ENCODE peak calls at places on chromosomes 7 and 10, in six cellular contexts. S, M, D, U, E and J are unnamed samples. For H3K4me1, the result is how much of the 10 kb centered on the place peaks cover.

GRCh38 chr7:78279035-78279434 is 480.5 kb downstream of the PHTF2 start:
- DNase-seq in U (no peak), M (peak), D (no peak), S (no peak), E (no peak), J (no peak)

GRCh38 chr10:132636358-132636757 is 98.8 kb downstream of the INPP5A start:
- DNase-seq in S (no peak), D (no peak), U (no peak), M (no peak), E (no peak), J (no peak)

GRCh38 chr10:49610735-49611165 is 640 bp downstream of the SLC18A3 start:
- DNase-seq in M (no peak), E (no peak), S (no peak), D (no peak), U (peak), J (no peak)

GRCh38 chr10:70371846-70372245 is 10.6 kb downstream of the LRRC20 start:
- DNase-seq in U (no peak), M (no peak), S (no peak), D (no peak), E (no peak), J (no peak)

GRCh38 chr7:2433713-2434550 is 30.5 kb downstream of the CHST12 start:
- DNase-seq in D (no peak), M (no peak), U (peak), S (no peak), E (no peak), J (no peak)

GRCh38 chr10:90181251-90181691 is 479.9 kb downstream of the KIF20B start:
- DNase-seq in S (no peak), M (no peak), E (no peak), D (no peak), U (no peak), J (no peak)

GRCh38 chr7:22584179-22584578 is 84.2 kb upstream of the STEAP1B start:
- DNase-seq in E (no peak), U (no peak), S (no peak), D (no peak), M (no peak), J (no peak)

GRCh38 chr7:39714447-39715091 is 91.2 kb downstream of the RALA start:
- DNase-seq in D (no peak), E (no peak), M (no peak), S (no peak), U (no peak), J (no peak)

GRCh38 chr7:84060760-84061261 is 133.8 kb downstream of the SEMA3A start:
- DNase-seq in E (no peak), S (no peak), M (peak), U (no peak), D (no peak), J (no peak)

GRCh38 chr10:80413152-80413996 is 5.0 kb downstream of the PRXL2A start:
- DNase-seq in U (peak), M (peak), D (no peak), S (no peak), E (no peak), J (no peak)

GRCh38 chr7:121505021-121505420 is 108.9 kb upstream of the FAM3C start:
- DNase-seq in U (no peak), M (no peak), D (no peak), S (no peak), E (no peak), J (no peak)

GRCh38 chr10:36362257-36362656 is 720.2 kb upstream of the FZD8 start:
- DNase-seq in E (no peak), S (no peak), M (no peak), U (no peak), D (no peak), J (no peak)

GRCh38 chr7:75881436-75882095 is 2.7 kb downstream of the RHBDD2 start:
- DNase-seq in E (no peak), U (no peak), M (peak), S (no peak), D (no peak), J (peak)

GRCh38 chr10:123491692-123492415 is 174.3 kb upstream of the GPR26 start:
- DNase-seq in E (no peak), U (no peak), S (no peak), M (no peak), D (no peak), J (no peak)

GRCh38 chr7:28580626-28581025 is 168.3 kb downstream of the CREB5 start:
- DNase-seq in D (no peak), U (no peak), E (no peak), S (no peak), M (no peak), J (no peak)

GRCh38 chr7:116805100-116805544 is 57.3 kb upstream of the CAPZA2 start:
- DNase-seq in D (no peak), E (no peak), S (no peak), U (peak), M (peak), J (no peak)

GRCh38 chr7:155559519-155560108 is 13.3 kb upstream of the CNPY1 start:
- DNase-seq in E (no peak), D (no peak), U (no peak), M (no peak), S (no peak), J (no peak)

GRCh38 chr7:20351901-20352300 is 21.2 kb downstream of the ITGB8 start:
- DNase-seq in S (no peak), E (no peak), U (no peak), M (peak), D (no peak), J (peak)

GRCh38 chr7:91556956-91557650 is 292.9 kb downstream of the FZD1 start:
- DNase-seq in E (no peak), D (no peak), S (no peak), U (no peak), M (no peak), J (no peak)

GRCh38 chr7:1087952-1088920 is at the start of gene GPER1:
- DNase-seq in M (peak), U (peak), D (no peak), E (peak), S (peak), J (no peak)

GRCh38 chr10:44982114-44982460 is 3.5 kb upstream of the DEPP1 start:
- DNase-seq in D (no peak), E (no peak), U (no peak), S (no peak), M (no peak), J (no peak)

GRCh38 chr10:73413108-73413527 is 740 bp downstream of the ANXA7 start:
- DNase-seq in S (peak), D (no peak), E (no peak), M (no peak), U (peak), J (peak)

GRCh38 chr10:29389935-29390334 is 101.1 kb downstream of the LYZL1 start:
- DNase-seq in U (no peak), D (no peak), E (no peak), M (no peak), S (no peak), J (no peak)

GRCh38 chr7:99740573-99741437 is 5.8 kb upstream of the CYP3A7 start:
- DNase-seq in U (no peak), D (no peak), S (no peak), M (peak), E (no peak), J (no peak)

GRCh38 chr10:98349508-98349922 is 65.5 kb downstream of the PYROXD2 start:
- DNase-seq in D (no peak), M (peak), U (no peak), E (no peak), S (no peak), J (no peak)

GRCh38 chr10:116741391-116742351 is 695 bp downstream of the HSPA12A start:
- DNase-seq in E (no peak), U (peak), D (no peak), S (no peak), M (peak), J (no peak)

GRCh38 chr10:109591631-109592030 is 331.7 kb downstream of the XPNPEP1 start:
- DNase-seq in U (no peak), M (no peak), E (no peak), D (no peak), S (no peak), J (no peak)

GRCh38 chr10:71975891-71976725 is 11.9 kb downstream of the CHST3 start:
- DNase-seq in D (no peak), S (peak), M (peak), E (no peak), U (no peak), J (no peak)

GRCh38 chr10:124666494-124666893 is 77.7 kb downstream of the FAM53B start:
- DNase-seq in D (no peak), E (no peak), M (no peak), S (no peak), U (no peak), J (no peak)

GRCh38 chr10:117518246-117518645 is 24.3 kb upstream of the EMX2 start:
- DNase-seq in E (no peak), D (peak), S (no peak), M (no peak), U (no peak), J (no peak)

GRCh38 chr10:21534611-21535493 is 820 bp downstream of the MLLT10 start:
- DNase-seq in U (peak), D (peak), M (peak), E (no peak), S (peak), J (peak)

GRCh38 chr7:158022601-158023000 is 565.0 kb downstream of the PTPRN2 start:
- DNase-seq in E (no peak), U (no peak), S (peak), D (no peak), M (no peak), J (no peak)

GRCh38 chr7:107700570-107700969 is 39.9 kb downstream of the SLC26A4 start:
- DNase-seq in E (no peak), D (no peak), S (no peak), M (peak), U (no peak), J (no peak)

GRCh38 chr10:132641966-132642731 is 104.6 kb downstream of the INPP5A start:
- DNase-seq in S (no peak), M (no peak), D (no peak), E (no peak), U (no peak), J (no peak)

GRCh38 chr10:124640538-124641231 is 103.5 kb downstream of the FAM53B start:
- DNase-seq in D (no peak), M (no peak), U (no peak), E (peak), S (no peak), J (no peak)

GRCh38 chr10:31426425-31426824 is 107.4 kb downstream of the ZEB1 start:
- DNase-seq in U (no peak), M (peak), E (no peak), S (no peak), D (no peak), J (no peak)

GRCh38 chr10:34161948-34162347 is 653.1 kb downstream of the PARD3 start:
- DNase-seq in U (no peak), S (no peak), D (no peak), M (no peak), E (no peak), J (no peak)

DNA sequence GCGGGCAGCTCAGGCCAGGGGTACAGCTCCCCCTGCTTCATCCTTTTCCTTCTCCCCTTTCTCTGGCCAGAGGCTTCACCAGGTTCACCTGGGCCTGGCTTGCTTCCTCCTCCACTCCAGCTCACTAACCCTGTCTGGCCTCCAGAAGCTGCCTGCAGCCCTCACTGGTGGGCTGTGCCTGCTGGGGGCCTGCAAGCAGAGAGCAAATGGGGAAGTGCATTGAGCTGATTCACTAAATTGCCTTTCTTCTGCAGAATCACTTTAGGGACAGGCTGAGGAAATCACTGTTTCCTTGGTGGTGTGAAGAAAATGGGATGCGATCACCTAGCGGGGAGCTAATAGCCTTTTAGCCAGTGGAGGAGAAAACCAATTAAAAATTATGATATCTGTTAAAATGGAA is 3.0 kb downstream of the RET start:
- DNase-seq in D (no peak), U (no peak), S (no peak), M (no peak), E (no peak), J (no peak)
- H3K4me1 ChIP-seq in D (under half), U (half or more), S (under half), M (under half), E (under half), J (under half)

DNA sequence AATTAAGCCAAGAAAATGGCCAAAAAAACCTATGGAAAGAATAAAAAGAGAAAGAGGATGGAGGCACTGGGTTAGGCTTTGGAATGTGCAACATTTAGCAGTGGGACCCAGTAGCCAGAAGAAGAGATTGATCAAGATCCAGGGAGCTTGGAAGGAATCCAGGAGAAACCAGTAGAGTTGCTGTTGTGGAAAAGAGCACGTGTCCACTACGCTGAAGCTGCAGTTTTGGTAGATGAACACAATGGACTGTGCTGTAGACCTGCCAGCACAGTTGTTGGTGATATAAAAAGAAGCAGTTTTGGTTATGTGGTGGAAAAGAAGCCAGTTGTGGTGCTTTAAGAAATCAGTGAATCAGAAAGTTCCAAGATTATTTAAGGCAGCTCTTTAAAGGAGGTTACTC is 802.2 kb upstream of the POM121L12 start:
- DNase-seq in S (no peak), U (no peak), E (no peak), M (no peak), D (no peak), J (no peak)
- H3K4me1 ChIP-seq in S (under half), U (under half), E (under half), M (under half), D (under half), J (under half)

DNA sequence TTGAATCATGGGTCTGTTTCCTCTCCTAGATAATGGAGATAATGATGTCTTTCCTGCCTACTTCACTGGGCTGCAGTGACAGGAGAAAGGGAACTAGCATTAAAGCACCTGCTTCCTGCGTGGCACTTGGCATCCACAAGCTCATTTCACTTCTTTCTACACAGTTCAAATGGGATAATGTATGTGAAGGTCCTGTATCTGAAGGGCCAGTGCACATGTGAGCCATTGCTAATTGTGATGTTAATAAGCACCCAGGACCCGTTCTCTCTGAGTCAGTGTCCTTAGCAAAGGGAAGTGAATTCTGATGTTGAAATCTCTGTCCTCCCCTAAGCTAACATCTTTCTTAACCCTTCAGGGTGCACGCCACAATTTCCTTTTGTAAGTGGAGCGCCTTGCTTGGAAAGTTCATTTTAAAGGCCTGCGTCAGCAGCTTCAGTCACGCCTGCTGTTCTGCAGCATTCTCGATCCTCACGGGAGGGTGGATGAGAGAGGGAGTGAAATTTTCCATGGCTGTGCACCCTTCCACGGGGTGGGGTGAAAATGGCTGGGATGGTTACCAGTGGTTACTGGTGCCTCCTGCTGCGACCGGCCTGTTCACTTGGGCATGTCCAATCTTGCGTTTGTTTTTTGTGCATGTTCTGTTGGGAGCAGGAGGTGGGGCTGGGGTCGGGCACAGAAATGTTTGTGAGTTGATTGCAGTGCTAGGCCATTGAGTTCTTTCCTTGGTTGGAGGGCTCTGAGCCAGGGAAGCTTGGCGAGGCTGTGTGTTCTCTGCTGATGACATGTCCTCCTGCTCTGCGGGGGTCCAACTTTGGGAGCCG is 59.2 kb downstream of the HK1 start:
- DNase-seq in E (no peak), D (no peak), S (no peak), M (peak), U (peak), J (peak)
- H3K4me1 ChIP-seq in E (under half), D (under half), S (half or more), M (half or more), U (under half), J (under half)

GRCh38 chr10:3890602-3891352 is 105.8 kb upstream of the KLF6 start:
- DNase-seq in D (peak), E (no peak), S (no peak), U (no peak), M (no peak), J (no peak)
- H3K4me1 ChIP-seq in D (under half), E (under half), S (under half), U (under half), M (under half), J (under half)